ENCODE peak calls at places on chromosomes 2 and 18, in five cellular contexts. One of them, this sample, is unnamed.

GRCh38 chr2:47309952-47310800 is 92.8 kb upstream of the MSH2 start:
- DNase-seq in fibroblast of pulmonary artery: peak
- DNase-seq in HEK293T: no peak
- DNase-seq in GM23248: peak
- DNase-seq in stimulated activated CD4-positive, alpha-beta T cell treated with anti-CD3 and anti-CD28 coated beads, Interleukin-1b, Interleukin-23, amount 100 ng/mL, for 1 hour: no peak
- DNase-seq in this sample: no peak

GRCh38 chr2:153819056-153819455 is 52.7 kb upstream of the GALNT13 start:
- DNase-seq in HEK293T: no peak
- DNase-seq in fibroblast of pulmonary artery: no peak
- DNase-seq in GM23248: no peak
- DNase-seq in stimulated activated CD4-positive, alpha-beta T cell treated with anti-CD3 and anti-CD28 coated beads, Interleukin-1b, Interleukin-23, amount 100 ng/mL, for 1 hour: no peak
- DNase-seq in this sample: no peak

GRCh38 chr2:58140508-58141072 is 94.0 kb downstream of the VRK2 start:
- DNase-seq in HEK293T: no peak
- DNase-seq in stimulated activated CD4-positive, alpha-beta T cell treated with anti-CD3 and anti-CD28 coated beads, Interleukin-1b, Interleukin-23, amount 100 ng/mL, for 1 hour: no peak
- DNase-seq in fibroblast of pulmonary artery: no peak
- DNase-seq in GM23248: peak
- DNase-seq in this sample: no peak

GRCh38 chr18:68985172-68985820 is 187.4 kb downstream of the CCDC102B start:
- DNase-seq in stimulated activated CD4-positive, alpha-beta T cell treated with anti-CD3 and anti-CD28 coated beads, Interleukin-1b, Interleukin-23, amount 100 ng/mL, for 1 hour: no peak
- DNase-seq in fibroblast of pulmonary artery: no peak
- DNase-seq in GM23248: no peak
- DNase-seq in HEK293T: no peak
- DNase-seq in this sample: no peak

GRCh38 chr18:33034941-33035340 is 262.1 kb upstream of the KLHL14 start:
- DNase-seq in stimulated activated CD4-positive, alpha-beta T cell treated with anti-CD3 and anti-CD28 coated beads, Interleukin-1b, Interleukin-23, amount 100 ng/mL, for 1 hour: no peak
- DNase-seq in HEK293T: peak
- DNase-seq in GM23248: no peak
- DNase-seq in fibroblast of pulmonary artery: peak
- DNase-seq in this sample: no peak

GRCh38 chr18:44518091-44518490 is 162.6 kb upstream of the SETBP1 start:
- DNase-seq in HEK293T: no peak
- DNase-seq in GM23248: peak
- DNase-seq in stimulated activated CD4-positive, alpha-beta T cell treated with anti-CD3 and anti-CD28 coated beads, Interleukin-1b, Interleukin-23, amount 100 ng/mL, for 1 hour: no peak
- DNase-seq in fibroblast of pulmonary artery: no peak
- DNase-seq in this sample: no peak

GRCh38 chr2:181143790-181144300 is 163.4 kb downstream of the UBE2E3 start:
- DNase-seq in HEK293T: no peak
- DNase-seq in fibroblast of pulmonary artery: no peak
- DNase-seq in stimulated activated CD4-positive, alpha-beta T cell treated with anti-CD3 and anti-CD28 coated beads, Interleukin-1b, Interleukin-23, amount 100 ng/mL, for 1 hour: no peak
- DNase-seq in GM23248: no peak
- DNase-seq in this sample: no peak

GRCh38 chr2:20050104-20050711 is 1.2 kb downstream of the LAPTM4A start:
- DNase-seq in HEK293T: no peak
- DNase-seq in fibroblast of pulmonary artery: peak
- DNase-seq in stimulated activated CD4-positive, alpha-beta T cell treated with anti-CD3 and anti-CD28 coated beads, Interleukin-1b, Interleukin-23, amount 100 ng/mL, for 1 hour: no peak
- DNase-seq in GM23248: peak
- DNase-seq in this sample: no peak

GRCh38 chr2:209181984-209182383 is 241.9 kb upstream of the MAP2 start:
- DNase-seq in GM23248: no peak
- DNase-seq in stimulated activated CD4-positive, alpha-beta T cell treated with anti-CD3 and anti-CD28 coated beads, Interleukin-1b, Interleukin-23, amount 100 ng/mL, for 1 hour: no peak
- DNase-seq in HEK293T: no peak
- DNase-seq in fibroblast of pulmonary artery: no peak
- DNase-seq in this sample: no peak

GRCh38 chr2:82992948-82993347 is 1466.1 kb downstream of the SUCLG1 start:
- DNase-seq in GM23248: no peak
- DNase-seq in stimulated activated CD4-positive, alpha-beta T cell treated with anti-CD3 and anti-CD28 coated beads, Interleukin-1b, Interleukin-23, amount 100 ng/mL, for 1 hour: no peak
- DNase-seq in fibroblast of pulmonary artery: no peak
- DNase-seq in HEK293T: no peak
- DNase-seq in this sample: no peak

GRCh38 chr2:41149054-41149453 is 697.2 kb upstream of the SLC8A1 start:
- DNase-seq in stimulated activated CD4-positive, alpha-beta T cell treated with anti-CD3 and anti-CD28 coated beads, Interleukin-1b, Interleukin-23, amount 100 ng/mL, for 1 hour: no peak
- DNase-seq in fibroblast of pulmonary artery: no peak
- DNase-seq in GM23248: no peak
- DNase-seq in HEK293T: no peak
- DNase-seq in this sample: no peak

GRCh38 chr2:120596990-120597594 is 138.6 kb upstream of the GLI2 start:
- DNase-seq in fibroblast of pulmonary artery: peak
- DNase-seq in GM23248: peak
- DNase-seq in HEK293T: no peak
- DNase-seq in stimulated activated CD4-positive, alpha-beta T cell treated with anti-CD3 and anti-CD28 coated beads, Interleukin-1b, Interleukin-23, amount 100 ng/mL, for 1 hour: no peak
- DNase-seq in this sample: peak

GRCh38 chr2:128773641-128774319 is 455.1 kb upstream of the HS6ST1 start:
- DNase-seq in GM23248: no peak
- DNase-seq in HEK293T: no peak
- DNase-seq in fibroblast of pulmonary artery: no peak
- DNase-seq in stimulated activated CD4-positive, alpha-beta T cell treated with anti-CD3 and anti-CD28 coated beads, Interleukin-1b, Interleukin-23, amount 100 ng/mL, for 1 hour: no peak
- DNase-seq in this sample: peak

GRCh38 chr2:216082388-216082733 is 642 bp downstream of the TMEM169 start:
- DNase-seq in GM23248: no peak
- DNase-seq in fibroblast of pulmonary artery: no peak
- DNase-seq in HEK293T: no peak
- DNase-seq in stimulated activated CD4-positive, alpha-beta T cell treated with anti-CD3 and anti-CD28 coated beads, Interleukin-1b, Interleukin-23, amount 100 ng/mL, for 1 hour: no peak
- DNase-seq in this sample: no peak

GRCh38 chr2:199775297-199775696 is 75.7 kb downstream of the FTCDNL1 start:
- DNase-seq in stimulated activated CD4-positive, alpha-beta T cell treated with anti-CD3 and anti-CD28 coated beads, Interleukin-1b, Interleukin-23, amount 100 ng/mL, for 1 hour: no peak
- DNase-seq in HEK293T: no peak
- DNase-seq in GM23248: peak
- DNase-seq in fibroblast of pulmonary artery: no peak
- DNase-seq in this sample: no peak

GRCh38 chr2:101736233-101736632 is 38.7 kb downstream of the MAP4K4 start:
- DNase-seq in GM23248: peak
- DNase-seq in HEK293T: no peak
- DNase-seq in stimulated activated CD4-positive, alpha-beta T cell treated with anti-CD3 and anti-CD28 coated beads, Interleukin-1b, Interleukin-23, amount 100 ng/mL, for 1 hour: no peak
- DNase-seq in fibroblast of pulmonary artery: no peak
- DNase-seq in this sample: no peak

GRCh38 chr2:204072443-204073324 is 136.1 kb downstream of the ICOS start:
- DNase-seq in fibroblast of pulmonary artery: peak
- DNase-seq in GM23248: peak
- DNase-seq in HEK293T: peak
- DNase-seq in stimulated activated CD4-positive, alpha-beta T cell treated with anti-CD3 and anti-CD28 coated beads, Interleukin-1b, Interleukin-23, amount 100 ng/mL, for 1 hour: peak
- DNase-seq in this sample: no peak

GRCh38 chr18:7784171-7784570 is 217.1 kb downstream of the PTPRM start:
- DNase-seq in stimulated activated CD4-positive, alpha-beta T cell treated with anti-CD3 and anti-CD28 coated beads, Interleukin-1b, Interleukin-23, amount 100 ng/mL, for 1 hour: no peak
- DNase-seq in HEK293T: no peak
- DNase-seq in GM23248: no peak
- DNase-seq in fibroblast of pulmonary artery: no peak
- DNase-seq in this sample: no peak

GRCh38 chr18:24600076-24600654 is 139.7 kb downstream of the HRH4 start:
- DNase-seq in HEK293T: peak
- DNase-seq in GM23248: peak
- DNase-seq in fibroblast of pulmonary artery: peak
- DNase-seq in stimulated activated CD4-positive, alpha-beta T cell treated with anti-CD3 and anti-CD28 coated beads, Interleukin-1b, Interleukin-23, amount 100 ng/mL, for 1 hour: no peak
- DNase-seq in this sample: no peak

GRCh38 chr18:55119434-55119833 is 160.2 kb upstream of the CCDC68 start:
- DNase-seq in HEK293T: no peak
- DNase-seq in GM23248: no peak
- DNase-seq in stimulated activated CD4-positive, alpha-beta T cell treated with anti-CD3 and anti-CD28 coated beads, Interleukin-1b, Interleukin-23, amount 100 ng/mL, for 1 hour: no peak
- DNase-seq in fibroblast of pulmonary artery: no peak
- DNase-seq in this sample: no peak

GRCh38 chr2:45755585-45756330 is 104.3 kb downstream of the PRKCE start:
- DNase-seq in stimulated activated CD4-positive, alpha-beta T cell treated with anti-CD3 and anti-CD28 coated beads, Interleukin-1b, Interleukin-23, amount 100 ng/mL, for 1 hour: no peak
- DNase-seq in GM23248: peak
- DNase-seq in fibroblast of pulmonary artery: no peak
- DNase-seq in HEK293T: no peak
- DNase-seq in this sample: no peak

GRCh38 chr2:165777522-165778186 is 16.4 kb downstream of the GALNT3 start:
- DNase-seq in HEK293T: no peak
- DNase-seq in stimulated activated CD4-positive, alpha-beta T cell treated with anti-CD3 and anti-CD28 coated beads, Interleukin-1b, Interleukin-23, amount 100 ng/mL, for 1 hour: no peak
- DNase-seq in fibroblast of pulmonary artery: no peak
- DNase-seq in GM23248: peak
- DNase-seq in this sample: no peak

GRCh38 chr18:21484851-21485636 is 115.5 kb downstream of the ESCO1 start:
- DNase-seq in stimulated activated CD4-positive, alpha-beta T cell treated with anti-CD3 and anti-CD28 coated beads, Interleukin-1b, Interleukin-23, amount 100 ng/mL, for 1 hour: no peak
- DNase-seq in HEK293T: no peak
- DNase-seq in GM23248: peak
- DNase-seq in fibroblast of pulmonary artery: peak
- DNase-seq in this sample: no peak

GRCh38 chr2:148907085-148907785 is 32.2 kb downstream of the KIF5C start:
- DNase-seq in stimulated activated CD4-positive, alpha-beta T cell treated with anti-CD3 and anti-CD28 coated beads, Interleukin-1b, Interleukin-23, amount 100 ng/mL, for 1 hour: no peak
- DNase-seq in GM23248: no peak
- DNase-seq in fibroblast of pulmonary artery: no peak
- DNase-seq in HEK293T: no peak
- DNase-seq in this sample: no peak

GRCh38 chr2:108909275-108909823 is 79.7 kb downstream of the EDAR start:
- DNase-seq in HEK293T: no peak
- DNase-seq in GM23248: no peak
- DNase-seq in fibroblast of pulmonary artery: no peak
- DNase-seq in stimulated activated CD4-positive, alpha-beta T cell treated with anti-CD3 and anti-CD28 coated beads, Interleukin-1b, Interleukin-23, amount 100 ng/mL, for 1 hour: no peak
- DNase-seq in this sample: no peak

GRCh38 chr2:169860149-169860548 is 32.9 kb downstream of the UBR3 start:
- DNase-seq in stimulated activated CD4-positive, alpha-beta T cell treated with anti-CD3 and anti-CD28 coated beads, Interleukin-1b, Interleukin-23, amount 100 ng/mL, for 1 hour: no peak
- DNase-seq in HEK293T: no peak
- DNase-seq in GM23248: no peak
- DNase-seq in fibroblast of pulmonary artery: no peak
- DNase-seq in this sample: no peak

GRCh38 chr2:96773922-96774321 is 13.2 kb downstream of the CNNM4 start:
- DNase-seq in HEK293T: no peak
- DNase-seq in stimulated activated CD4-positive, alpha-beta T cell treated with anti-CD3 and anti-CD28 coated beads, Interleukin-1b, Interleukin-23, amount 100 ng/mL, for 1 hour: no peak
- DNase-seq in fibroblast of pulmonary artery: no peak
- DNase-seq in GM23248: no peak
- DNase-seq in this sample: no peak

This sample was measured in sigmoid colon.